ENCODE peak calls at places on chromosomes 1 and 21, in nine cellular contexts. R, M, J, X, W, G, O, C and T are unnamed samples.
A peak's percentile ranks its signal among the peaks of the same experiment; 100 is the strongest.

GRCh38 chr1:23916209-23917131 is 3.3 kb upstream of the CNR2 start:
- DNase-seq in J (peak; percentile 77), W (peak; percentile 73), G (peak; percentile 55), R (peak; percentile 57), C (peak; percentile 70), M (peak; percentile 25), X (peak; percentile 76), O (peak; percentile 82), T (peak; percentile 21)

GRCh38 chr1:42177551-42177981 is 13.0 kb upstream of the GUCA2A start:
- DNase-seq in O (no peak), R (no peak), C (peak; percentile 65), W (no peak), X (no peak), G (no peak), J (peak; percentile 91), M (no peak), T (no peak)

GRCh38 chr1:224502459-224503160 is 68.0 kb upstream of the WDR26 start:
- DNase-seq in J (no peak), W (no peak), M (no peak), X (peak; percentile 22), G (peak; percentile 63), C (peak; percentile 37), O (no peak), R (no peak), T (no peak)

GRCh38 chr1:153611024-153611352 is 1.9 kb downstream of the S100A16 start:
- DNase-seq in G (no peak), M (no peak), C (peak; percentile 92), O (peak; percentile 90), R (no peak), X (no peak), J (no peak), W (no peak), T (no peak)

GRCh38 chr1:8777867-8778266 is 39.6 kb downstream of the RERE start:
- DNase-seq in O (no peak), J (no peak), G (no peak), W (no peak), R (no peak), C (no peak), M (no peak), X (no peak), T (no peak)

GRCh38 chr1:83024251-83024767 is 974.6 kb downstream of the TTLL7 start:
- DNase-seq in R (no peak), X (no peak), M (no peak), G (no peak), W (no peak), C (no peak), O (no peak), J (no peak), T (no peak)

GRCh38 chr1:24735619-24736375 is 9.4 kb upstream of the CLIC4 start:
- DNase-seq in J (peak; percentile 88), X (no peak), C (no peak), M (no peak), O (no peak), W (no peak), G (no peak), R (no peak), T (no peak)

GRCh38 chr1:79105499-79105898 is 99.0 kb upstream of the ADGRL4 start:
- DNase-seq in C (peak; percentile 96), G (no peak), R (no peak), M (no peak), J (peak; percentile 48), W (no peak), O (peak; percentile 54), X (no peak), T (no peak)

GRCh38 chr1:67724928-67725560 is 40.0 kb downstream of the GADD45A start:
- DNase-seq in R (no peak), W (no peak), O (no peak), G (no peak), C (peak; percentile 85), X (no peak), J (peak; percentile 90), M (peak; percentile 31), T (no peak)

GRCh38 chr21:34243562-34243961 is 120.2 kb upstream of the KCNE2 start:
- DNase-seq in C (peak; percentile 16), J (peak; percentile 42), M (no peak), X (peak; percentile 11), G (peak; percentile 16), W (no peak), R (no peak), O (peak; percentile 26), T (no peak)

GRCh38 chr1:47584249-47584648 is 146.4 kb downstream of the FOXD2 start:
- DNase-seq in W (peak; percentile 31), O (no peak), R (no peak), G (no peak), X (no peak), C (no peak), J (no peak), M (no peak), T (no peak)

GRCh38 chr1:9289090-9289534 is 3.6 kb upstream of the SPSB1 start:
- DNase-seq in J (peak; percentile 83), X (peak; percentile 77), C (peak; percentile 61), M (peak; percentile 70), R (no peak), G (peak; percentile 88), O (no peak), W (peak; percentile 63), T (no peak)

GRCh38 chr1:212467843-212468482 is 35.2 kb downstream of the NENF start:
- DNase-seq in W (no peak), O (no peak), C (peak; percentile 14), M (no peak), J (no peak), R (no peak), X (no peak), G (no peak), T (no peak)

DNA sequence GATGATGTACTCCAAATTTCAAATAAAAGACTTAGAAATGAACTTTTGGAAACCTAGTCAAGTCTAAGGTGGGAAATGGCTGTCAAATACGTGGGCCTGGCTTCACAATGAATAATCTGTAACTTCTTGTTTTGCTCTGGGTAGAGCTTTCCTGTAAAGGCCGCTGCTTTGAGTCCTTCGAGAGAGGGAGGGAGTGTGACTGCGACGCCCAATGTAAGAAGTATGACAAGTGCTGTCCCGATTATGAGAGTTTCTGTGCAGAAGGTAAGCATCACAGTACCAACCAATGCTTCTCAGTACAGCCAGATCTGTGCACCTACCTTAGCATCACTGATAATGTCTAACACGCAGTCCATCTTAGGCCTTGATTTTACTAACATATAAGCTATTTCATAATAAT is 73.6 kb downstream of the TPR start:
- DNase-seq in W (no peak), J (no peak), O (no peak), X (no peak), R (no peak), G (no peak), M (no peak), C (no peak), T (no peak)
- TF ChIP-seq CTCF in W (no peak), J (no peak), O (no peak), X (no peak), R (no peak), G (no peak), M (no peak), C (no peak), T (no peak)

GRCh38 chr1:43443197-43443946 is 10.4 kb downstream of the HYI start:
- DNase-seq in W (no peak), X (no peak), G (peak; percentile 10), O (no peak), C (no peak), R (no peak), M (no peak), J (no peak), T (no peak)
- TF ChIP-seq CTCF in W (no peak), X (no peak), G (no peak), O (no peak), C (no peak), R (no peak), M (no peak), J (no peak), T (no peak)

GRCh38 chr1:193031431-193031830 is 27.7 kb downstream of the UCHL5 start:
- DNase-seq in C (no peak), M (no peak), W (no peak), J (peak; percentile 48), O (peak; percentile 8), R (no peak), G (no peak), X (no peak), T (no peak)
- TF ChIP-seq CTCF in C (peak; percentile 41), M (no peak), W (peak; percentile 34), J (peak; percentile 36), O (peak; percentile 36), R (peak; percentile 51), G (no peak), X (no peak), T (peak; percentile 35)

GRCh38 chr1:89068291-89068690 is 3.3 kb upstream of the GBP1 start:
- DNase-seq in M (no peak), W (no peak), X (no peak), J (peak; percentile 10), G (no peak), R (no peak), C (peak; percentile 41), O (no peak), T (no peak)
- TF ChIP-seq CTCF in M (no peak), W (no peak), X (no peak), J (no peak), G (no peak), R (no peak), C (no peak), O (no peak), T (no peak)